ENCODE peak calls at places on chromosomes 6 and 20, in six cellular contexts. I is HFFc6; T is A172; O is stimulated activated CD4-positive, alpha-beta T cell treated with anti-CD3 and anti-CD28 coated beads, Interleukin-15, amount 100 ng/mL, for 1 hour; P is HFF-Myc; U is epithelial cell of esophagus. A is an unnamed sample.

GRCh38 chr6:2829253-2829652 is 12.4 kb downstream of the SERPINB1 start:
- DNase-seq in I (no peak), T (no peak), O (no peak), P (no peak), U (no peak), A (no peak)

GRCh38 chr6:38131527-38131965 is 312.0 kb downstream of the ZFAND3 start:
- DNase-seq in I (peak), T (peak), O (no peak), P (peak), U (peak), A (no peak)

GRCh38 chr20:23272176-23273029 is 78.2 kb upstream of the NXT1 start:
- DNase-seq in I (no peak), T (no peak), O (no peak), P (no peak), U (no peak), A (no peak)

GRCh38 chr20:54565255-54565654 is 89.9 kb downstream of the DOK5 start:
- DNase-seq in I (no peak), T (no peak), O (no peak), P (no peak), U (no peak), A (no peak)

GRCh38 chr6:106512048-106512957 is 117.0 kb downstream of the RTN4IP1 start:
- DNase-seq in I (no peak), T (no peak), O (peak), P (no peak), U (peak), A (peak)

GRCh38 chr6:55437141-55437540 is 109.9 kb downstream of the GFRAL start:
- DNase-seq in I (no peak), T (no peak), O (no peak), P (no peak), U (peak), A (no peak)

GRCh38 chr6:33633462-33634158 is 12.5 kb downstream of the ITPR3 start:
- DNase-seq in I (peak), T (no peak), O (peak), P (no peak), U (peak), A (peak)

GRCh38 chr6:4941782-4942672 is 61.8 kb downstream of the RPP40 start:
- DNase-seq in I (peak), T (peak), O (no peak), P (peak), U (peak), A (no peak)

GRCh38 chr6:137657351-137657911 is 163.2 kb upstream of the OLIG3 start:
- DNase-seq in I (no peak), T (no peak), O (no peak), P (no peak), U (peak), A (no peak)

GRCh38 chr6:33933101-33933500 is 129.3 kb upstream of the MLN start:
- DNase-seq in I (no peak), T (no peak), O (no peak), P (no peak), U (no peak), A (no peak)

GRCh38 chr20:32207626-32208498 is at the start of the genes PLAGL2 and POFUT1:
- DNase-seq in I (peak), T (peak), O (peak), P (no peak), U (peak), A (peak)

GRCh38 chr20:34561661-34562060 is 3.1 kb downstream of the MAP1LC3A start:
- DNase-seq in I (no peak), T (no peak), O (no peak), P (no peak), U (no peak), A (no peak)

GRCh38 chr6:17628873-17629272 is 28.8 kb downstream of the FAM8A1 start:
- DNase-seq in I (no peak), T (no peak), O (no peak), P (no peak), U (no peak), A (no peak)

GRCh38 chr6:110543106-110543505 is 66.7 kb upstream of the SLC22A16 start:
- DNase-seq in I (no peak), T (no peak), O (no peak), P (no peak), U (peak), A (no peak)

GRCh38 chr20:49874601-49875116 is 40.7 kb downstream of the SPATA2 start:
- DNase-seq in I (no peak), T (no peak), O (no peak), P (no peak), U (no peak), A (no peak)

GRCh38 chr6:137967689-137968467 is 100.8 kb downstream of the TNFAIP3 start:
- DNase-seq in I (no peak), T (no peak), O (no peak), P (no peak), U (no peak), A (no peak)